ENCODE peak calls at places on chromosomes 4 and X, in eight cellular contexts. K is right atrium auricular region; R is neural progenitor cell; X is uterus; C is heart right ventricle; Y is CD8-positive, alpha-beta T cell; P is left ventricle myocardium inferior; D is SK-N-SH. H is an unnamed sample.

GRCh38 chrX:1906028-1906427 is 291.2 kb downstream of the ASMT start:
- DNase-seq in K (no peak), R (no peak), X (no peak), C (no peak), Y (no peak), P (no peak), D (no peak), H (no peak)

GRCh38 chr4:134634301-134634700 is 432.7 kb upstream of the PABPC4L start:
- DNase-seq in K (no peak), R (no peak), X (no peak), C (no peak), Y (no peak), P (no peak), D (no peak), H (no peak)

GRCh38 chr4:152243890-152244595 is 291.8 kb downstream of the FBXW7 start:
- DNase-seq in K (peak; percentile 82), R (no peak), X (no peak), C (no peak), Y (no peak), P (peak; percentile 31), D (no peak), H (peak; percentile 53)

GRCh38 chr4:178577933-178578332 is 1135.7 kb upstream of the AGA start:
- DNase-seq in K (no peak), R (peak; percentile 44), X (no peak), C (no peak), Y (no peak), P (no peak), D (peak; percentile 12), H (no peak)

GRCh38 chr4:176193898-176194297 is 1.5 kb downstream of the SPATA4 start:
- DNase-seq in K (no peak), R (no peak), X (no peak), C (no peak), Y (no peak), P (no peak), D (no peak), H (no peak)

GRCh38 chrX:131067846-131068745 is 9.9 kb downstream of the ARHGAP36 start:
- DNase-seq in K (no peak), R (peak; percentile 50), X (no peak), C (no peak), Y (no peak), P (no peak), D (peak; percentile 51), H (no peak)

GRCh38 chr4:128844931-128845330 is 35.4 kb downstream of the JADE1 start:
- DNase-seq in K (no peak), R (no peak), X (no peak), C (peak; percentile 66), Y (no peak), P (peak; percentile 64), D (no peak), H (no peak)

GRCh38 chr4:25368315-25368714 is 8.7 kb upstream of the ANAPC4 start:
- DNase-seq in K (no peak), R (no peak), X (no peak), C (no peak), Y (no peak), P (no peak), D (no peak), H (no peak)

GRCh38 chr4:6733358-6734164 is 17.6 kb downstream of the BLOC1S4 start:
- DNase-seq in K (no peak), R (no peak), X (no peak), C (no peak), Y (no peak), P (no peak), D (peak; percentile 9), H (no peak)

GRCh38 chr4:2977116-2978097 is 14.0 kb downstream of the GRK4 start:
- DNase-seq in K (no peak), R (no peak), X (no peak), C (no peak), Y (no peak), P (no peak), D (no peak), H (no peak)

GRCh38 chr4:88138561-88138960 is 19.9 kb downstream of the ABCG2 start:
- DNase-seq in K (no peak), R (no peak), X (no peak), C (no peak), Y (no peak), P (no peak), D (no peak), H (no peak)

GRCh38 chrX:110204986-110205385 is 112.9 kb downstream of the AMMECR1 start:
- DNase-seq in K (no peak), R (no peak), X (no peak), C (no peak), Y (no peak), P (no peak), D (no peak), H (no peak)

GRCh38 chrX:148609766-148610698 is 109.6 kb downstream of the AFF2 start:
- DNase-seq in K (no peak), R (peak; percentile 62), X (no peak), C (no peak), Y (no peak), P (no peak), D (no peak), H (no peak)

GRCh38 chr4:181877329-181877848 is 365.8 kb upstream of the TENM3 start:
- DNase-seq in K (no peak), R (no peak), X (no peak), C (no peak), Y (no peak), P (no peak), D (no peak), H (no peak)

GRCh38 chrX:135522132-135522530 is 1.7 kb downstream of the INTS6L start:
- DNase-seq in K (no peak), R (no peak), X (no peak), C (no peak), Y (no peak), P (no peak), D (no peak), H (no peak)

GRCh38 chr4:3059896-3060295 is 14.4 kb downstream of the HTT-AS start:
- DNase-seq in K (no peak), R (no peak), X (no peak), C (no peak), Y (no peak), P (no peak), D (no peak), H (no peak)

GRCh38 chrX:39777623-39778025 is 320.1 kb downstream of the BCOR start:
- DNase-seq in K (no peak), R (no peak), X (no peak), C (no peak), Y (no peak), P (no peak), D (no peak), H (no peak)

GRCh38 chr4:55485821-55486220 is 60.9 kb downstream of the CLOCK start:
- DNase-seq in K (no peak), R (no peak), X (no peak), C (no peak), Y (no peak), P (no peak), D (no peak), H (no peak)

GRCh38 chr4:128649161-128649560 is 160.3 kb upstream of the JADE1 start:
- DNase-seq in K (no peak), R (no peak), X (no peak), C (no peak), Y (no peak), P (no peak), D (no peak), H (no peak)

GRCh38 chr4:10590896-10591295 is 93.7 kb downstream of the CLNK start:
- DNase-seq in K (no peak), R (no peak), X (no peak), C (no peak), Y (no peak), P (no peak), D (no peak), H (no peak)

GRCh38 chrX:138929905-138930304 is 218.4 kb upstream of the FGF13 start:
- DNase-seq in K (no peak), R (no peak), X (no peak), C (no peak), Y (no peak), P (no peak), D (no peak), H (no peak)

GRCh38 chrX:4382273-4382672 is 668.8 kb upstream of the PRKX start:
- DNase-seq in K (no peak), R (no peak), X (no peak), C (no peak), Y (no peak), P (no peak), D (no peak), H (no peak)

GRCh38 chr4:2401610-2401983 is 16.8 kb downstream of the ZFYVE28 start:
- DNase-seq in K (no peak), R (no peak), X (no peak), C (no peak), Y (no peak), P (no peak), D (no peak), H (no peak)

GRCh38 chr4:150237110-150237852 is 159.0 kb downstream of the DCLK2 start:
- DNase-seq in K (no peak), R (no peak), X (no peak), C (no peak), Y (no peak), P (no peak), D (no peak), H (no peak)
- H3K27ac ChIP-seq in K (no peak overlapping the region), R (no peak overlapping the region), X (no peak overlapping the region), C (no peak overlapping the region), Y (no peak overlapping the region), P (no peak overlapping the region), D (peak overlapping the region; percentile 89), H (no peak overlapping the region)

DNA sequence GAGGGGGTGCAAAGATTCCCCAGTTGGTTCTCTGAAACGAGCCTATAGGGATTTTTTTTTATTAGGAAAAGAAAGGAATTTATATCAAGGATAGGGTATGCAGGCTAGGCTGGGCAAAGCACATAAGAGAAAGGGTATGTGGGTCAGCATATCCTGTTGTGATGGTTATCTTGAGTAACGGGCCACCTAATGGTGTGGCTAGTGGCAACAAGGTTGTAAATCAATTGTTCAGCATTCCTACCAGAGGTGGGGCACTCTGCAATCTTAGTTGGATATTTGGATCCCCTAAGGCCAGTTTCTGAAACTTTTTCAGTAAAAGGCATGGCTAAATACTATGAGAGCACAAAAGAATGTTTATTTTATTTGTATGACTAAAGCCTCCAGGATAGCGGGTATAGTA is 42.7 kb downstream of the DCAF12L1 start:
- DNase-seq in K (no peak), R (no peak), X (no peak), C (no peak), Y (no peak), P (no peak), D (no peak), H (no peak)
- TF ChIP-seq CTCF in K (no peak), R (no peak), X (no peak), C (no peak), Y (no peak), P (no peak), D (no peak), H (no peak)

DNA sequence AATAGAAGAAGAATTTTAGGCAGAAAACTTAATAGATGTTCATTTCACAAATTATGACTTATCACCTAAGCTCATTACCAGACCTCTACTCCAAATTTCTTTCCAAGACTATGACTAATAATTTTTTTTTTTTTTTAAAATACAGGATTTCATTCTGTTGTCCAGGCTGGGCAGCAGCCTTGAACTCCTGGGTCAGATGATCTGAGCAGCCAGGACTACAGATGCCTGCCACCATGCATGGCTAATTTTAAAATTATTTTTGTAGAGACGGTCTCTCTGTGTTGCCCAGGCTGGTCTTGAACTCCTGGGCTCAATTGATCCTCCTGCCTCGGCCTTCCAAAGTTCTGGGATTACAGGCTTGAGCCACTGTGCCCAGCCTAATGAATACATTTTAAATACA is 119.2 kb downstream of the ARHGAP10 start:
- DNase-seq in K (no peak), R (no peak), X (no peak), C (no peak), Y (no peak), P (no peak), D (no peak), H (no peak)
- H3K4me1 ChIP-seq in K (no peaks in the 10 kb centered on the region), R (peaks cover 17% of the 10 kb centered on the region), X (peaks cover 7% of the 10 kb centered on the region), C (peaks cover 51% of the 10 kb centered on the region), Y (no peaks in the 10 kb centered on the region), P (peaks cover 73% of the 10 kb centered on the region), D (no peaks in the 10 kb centered on the region), H (peaks cover 11% of the 10 kb centered on the region)

GRCh38 chr4:145937021-145937861 is 1.4 kb downstream of the ZNF827 start:
- DNase-seq in K (no peak), R (peak; percentile 70), X (peak; percentile 67), C (peak; percentile 71), Y (peak; percentile 45), P (peak; percentile 67), D (peak; percentile 83), H (peak; percentile 49)
- H3K27ac ChIP-seq in K (peak overlapping the region; percentile 93), R (no peak overlapping the region), X (peak overlapping the region; percentile 98), C (peak overlapping the region; percentile 84), Y (peak overlapping the region; percentile 72), P (peak overlapping the region; percentile 99), D (peak overlapping the region; percentile 97), H (peak overlapping the region; percentile 95)